ENCODE peak calls at places on chromosomes 5 and 9, in ten cellular contexts. V, S, K, E, T, Y, X, B, W and J are unnamed samples.

GRCh38 chr9:121376214-121376830 is 6.3 kb upstream of the STOM start:
- DNase-seq in K (no peak), T (no peak), E (no peak), V (no peak), S (no peak), X (no peak), Y (peak; percentile 46), B (no peak), W (no peak), J (no peak)

GRCh38 chr5:131262953-131263541 is 806 bp upstream of the CDC42SE2 start:
- DNase-seq in Y (no peak), E (no peak), X (peak; percentile 54), K (no peak), T (no peak), S (peak; percentile 45), B (no peak), V (peak; percentile 13), W (no peak), J (peak; percentile 65)

GRCh38 chr5:19987594-19988345 is at the start of gene CDH18:
- DNase-seq in E (peak; percentile 75), K (peak; percentile 79), S (no peak), V (no peak), W (peak; percentile 55), T (peak; percentile 65), Y (peak; percentile 38), X (no peak), B (no peak), J (peak; percentile 62)

GRCh38 chr9:84597131-84597530 is 72.4 kb upstream of the NTRK2 start:
- DNase-seq in W (no peak), V (no peak), T (no peak), X (no peak), K (no peak), S (peak; percentile 35), E (no peak), Y (no peak), B (no peak), J (no peak)

GRCh38 chr5:31639488-31640011 is 619 bp downstream of the PDZD2 start:
- DNase-seq in X (no peak), E (no peak), B (no peak), V (no peak), S (no peak), W (no peak), Y (no peak), K (no peak), T (no peak), J (no peak)

GRCh38 chr9:130616451-130616850 is 37.1 kb downstream of the FUBP3 start:
- DNase-seq in K (no peak), Y (no peak), X (no peak), W (no peak), S (no peak), B (no peak), E (no peak), V (no peak), T (no peak), J (no peak)

GRCh38 chr5:122259995-122260394 is 52.0 kb upstream of the SNCAIP start:
- DNase-seq in E (peak; percentile 33), S (no peak), X (no peak), Y (peak; percentile 95), V (peak; percentile 75), B (no peak), K (peak; percentile 78), W (no peak), T (no peak), J (peak; percentile 94)

GRCh38 chr5:142756576-142756975 is 13.6 kb upstream of the ARHGAP26 start:
- DNase-seq in B (no peak), T (no peak), V (no peak), K (no peak), E (no peak), S (no peak), X (no peak), W (no peak), Y (no peak), J (no peak)

GRCh38 chr5:8436919-8437318 is 568.0 kb downstream of the MTRR start:
- DNase-seq in Y (no peak), W (no peak), S (no peak), B (no peak), E (no peak), K (no peak), T (no peak), V (no peak), X (no peak), J (no peak)

GRCh38 chr9:341634-342421 is 127.2 kb downstream of the DOCK8 start:
- DNase-seq in W (no peak), K (no peak), T (no peak), B (no peak), V (no peak), Y (no peak), E (no peak), S (no peak), X (no peak), J (peak; percentile 49)

GRCh38 chr5:64384761-64385160 is 121.1 kb upstream of the RGS7BP start:
- DNase-seq in X (no peak), V (no peak), E (peak; percentile 29), Y (no peak), K (peak; percentile 4), B (no peak), W (no peak), S (peak; percentile 12), T (no peak), J (peak; percentile 60)

GRCh38 chr5:15528476-15528875 is 28.5 kb downstream of the FBXL7 start:
- DNase-seq in B (no peak), W (no peak), K (no peak), E (no peak), S (no peak), X (no peak), T (no peak), Y (no peak), V (no peak), J (no peak)

GRCh38 chr5:149762958-149763630 is 33.0 kb downstream of the PPARGC1B start:
- DNase-seq in S (no peak), B (no peak), K (no peak), W (no peak), V (no peak), E (no peak), Y (no peak), T (no peak), X (no peak), J (no peak)

GRCh38 chr5:149764086-149764485 is 34.0 kb downstream of the PPARGC1B start:
- DNase-seq in V (no peak), E (no peak), S (no peak), X (no peak), K (no peak), Y (no peak), B (no peak), T (no peak), W (no peak), J (no peak)

GRCh38 chr5:149766460-149767277 is 36.6 kb downstream of the PPARGC1B start:
- DNase-seq in T (no peak), Y (no peak), E (no peak), W (no peak), S (no peak), B (no peak), V (no peak), X (no peak), K (no peak), J (no peak)

GRCh38 chr5:149767278-149767550 is 37.1 kb downstream of the PPARGC1B start:
- DNase-seq in B (no peak), E (no peak), V (no peak), K (no peak), S (no peak), W (no peak), Y (no peak), X (no peak), T (no peak), J (no peak)

DNA sequence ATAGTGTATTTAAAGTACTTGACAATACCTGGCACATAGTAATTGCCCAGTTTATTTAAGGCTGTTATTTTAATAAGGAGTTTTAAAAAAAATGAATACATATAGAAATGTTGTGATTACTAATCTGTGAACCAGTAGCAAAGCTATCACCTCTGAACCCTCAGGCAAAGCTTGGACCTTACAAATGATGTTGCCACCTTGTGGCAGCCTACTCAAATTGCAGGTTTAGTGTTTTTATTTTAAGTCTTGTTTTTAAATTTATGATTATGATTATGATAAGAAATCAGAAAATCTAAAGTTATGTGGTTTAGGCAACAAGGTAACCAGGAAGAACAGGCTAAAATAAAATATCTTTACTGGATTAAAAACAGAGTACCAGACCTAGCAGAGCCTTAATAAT is 35.8 kb downstream of the PPARGC1B start:
- DNase-seq in S (no peak), K (no peak), Y (no peak), W (no peak), B (no peak), V (no peak), T (no peak), X (no peak), E (no peak), J (peak; percentile 59)
- TF ChIP-seq CTCF in S (peak; percentile 35), K (peak; percentile 59), Y (peak; percentile 2), W (no peak), B (peak; percentile 14), V (peak; percentile 69), T (peak; percentile 64), X (no peak), E (no peak), J (peak; percentile 44)

DNA sequence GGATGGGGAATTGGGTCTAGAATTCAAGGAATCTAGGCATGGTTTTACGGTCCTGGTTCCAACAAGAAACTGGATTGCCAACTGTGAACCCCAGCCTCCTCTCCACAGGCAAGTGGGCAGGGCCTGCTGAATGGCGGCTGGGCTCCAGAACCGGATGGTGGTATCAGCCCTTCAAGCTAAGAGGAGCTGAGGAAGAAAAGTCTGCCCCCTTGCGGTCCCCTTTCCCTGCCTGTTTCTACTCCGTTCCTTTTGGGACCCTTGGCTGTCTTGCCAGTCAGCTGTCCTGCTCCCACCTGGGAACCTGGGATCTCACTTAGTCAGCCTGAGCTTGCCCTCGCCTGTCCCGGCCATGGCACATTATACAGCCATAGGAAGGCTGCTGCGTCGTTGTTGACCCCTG is 234.4 kb upstream of the DAPK1 start:
- DNase-seq in V (no peak), X (no peak), B (no peak), K (no peak), W (no peak), T (no peak), S (no peak), Y (no peak), E (no peak), J (no peak)
- TF ChIP-seq CTCF in V (no peak), X (no peak), B (no peak), K (no peak), W (no peak), T (no peak), S (no peak), Y (no peak), E (no peak), J (no peak)

DNA sequence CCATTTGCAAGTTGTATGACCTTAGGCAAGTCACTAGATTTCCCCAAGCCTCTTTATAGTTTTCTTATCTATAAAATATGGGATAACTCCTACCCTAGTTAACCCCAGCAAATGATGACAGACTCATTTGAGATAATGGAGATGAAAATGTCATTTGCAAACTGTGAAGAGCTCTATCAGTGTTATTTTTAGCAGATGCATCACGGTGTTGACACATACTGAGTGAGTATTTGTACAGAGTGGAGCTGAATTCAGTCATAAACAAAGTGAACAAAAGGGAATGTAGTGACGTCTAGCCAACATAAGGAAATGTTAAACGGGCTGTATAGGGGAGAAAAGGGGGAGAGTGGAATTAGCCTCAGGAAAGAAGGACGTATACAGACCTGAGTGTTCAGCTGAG is 75.9 kb downstream of the NMUR2 start:
- DNase-seq in T (no peak), Y (no peak), V (no peak), S (no peak), X (no peak), W (no peak), E (no peak), K (no peak), B (no peak), J (peak; percentile 11)
- TF ChIP-seq CTCF in T (no peak), Y (no peak), V (no peak), S (no peak), X (no peak), W (no peak), E (no peak), K (no peak), B (no peak), J (no peak)

GRCh38 chr5:123367739-123368138 is 55.5 kb downstream of the CEP120 start:
- DNase-seq in E (peak; percentile 3), X (peak; percentile 14), T (no peak), V (peak; percentile 15), S (no peak), Y (peak; percentile 32), W (no peak), B (no peak), K (no peak), J (peak; percentile 23)
- TF ChIP-seq CTCF in E (peak; percentile 44), X (peak; percentile 59), T (peak; percentile 82), V (peak; percentile 69), S (no peak), Y (peak; percentile 42), W (peak; percentile 58), B (peak; percentile 14), K (no peak), J (peak; percentile 50)